ENCODE peak calls at places on chromosome X, in nine cellular contexts. J is cardiac muscle cell; K is kidney; S is fibroblast of lung; C is effector memory CD4-positive, alpha-beta T cell; Q is tibial nerve; D is Panc1; I is upper lobe of left lung; B is DND-41. U is an unnamed sample. For H3K36me3 and H3K4me1, the result is how much of the 10 kb centered on the place peaks cover.

GRCh38 chrX:136534131-136534530 is 2.1 kb downstream of the VGLL1 start:
- DNase-seq in J (no peak), K (no peak), S (no peak), C (no peak), Q (no peak), D (no peak), I (no peak), B (no peak), U (no peak)

GRCh38 chrX:7132335-7133035 is 15.0 kb upstream of the STS start:
- DNase-seq in J (peak), K (no peak), S (peak), C (no peak), Q (no peak), D (no peak), I (no peak), B (peak), U (no peak)

GRCh38 chrX:69216911-69217310 is 51.7 kb upstream of the PJA1 start:
- DNase-seq in J (no peak), K (no peak), S (no peak), C (no peak), Q (no peak), D (no peak), I (no peak), B (no peak), U (no peak)

GRCh38 chrX:55253528-55253927 is 11.2 kb downstream of the PAGE3 start:
- DNase-seq in J (no peak), K (no peak), S (no peak), C (no peak), Q (no peak), D (no peak), I (no peak), B (no peak), U (no peak)

GRCh38 chrX:151985955-151986354 is 11.5 kb upstream of the GABRE start:
- DNase-seq in J (peak), K (no peak), S (peak), C (no peak), Q (no peak), D (no peak), I (no peak), B (no peak), U (peak)

GRCh38 chrX:2410279-2411020 is 90.3 kb downstream of the DHRSX start:
- DNase-seq in J (no peak), K (no peak), S (no peak), C (no peak), Q (no peak), D (no peak), I (no peak), B (no peak), U (no peak)

GRCh38 chrX:20571611-20572010 is 304.9 kb upstream of the RPS6KA3 start:
- DNase-seq in J (peak), K (no peak), S (peak), C (no peak), Q (no peak), D (no peak), I (no peak), B (no peak), U (no peak)

GRCh38 chrX:26613951-26614350 is 398.0 kb downstream of the MAGEB5 start:
- DNase-seq in J (no peak), K (no peak), S (no peak), C (no peak), Q (no peak), D (no peak), I (no peak), B (no peak), U (no peak)

GRCh38 chrX:45756562-45756961 is 555.9 kb upstream of the DIPK2B start:
- DNase-seq in J (no peak), K (no peak), S (peak), C (peak), Q (no peak), D (no peak), I (no peak), B (peak), U (no peak)

GRCh38 chrX:49211074-49211473 is 11.1 kb upstream of the SYP start:
- DNase-seq in J (no peak), K (no peak), S (no peak), C (no peak), Q (no peak), D (no peak), I (no peak), B (no peak), U (no peak)

DNA sequence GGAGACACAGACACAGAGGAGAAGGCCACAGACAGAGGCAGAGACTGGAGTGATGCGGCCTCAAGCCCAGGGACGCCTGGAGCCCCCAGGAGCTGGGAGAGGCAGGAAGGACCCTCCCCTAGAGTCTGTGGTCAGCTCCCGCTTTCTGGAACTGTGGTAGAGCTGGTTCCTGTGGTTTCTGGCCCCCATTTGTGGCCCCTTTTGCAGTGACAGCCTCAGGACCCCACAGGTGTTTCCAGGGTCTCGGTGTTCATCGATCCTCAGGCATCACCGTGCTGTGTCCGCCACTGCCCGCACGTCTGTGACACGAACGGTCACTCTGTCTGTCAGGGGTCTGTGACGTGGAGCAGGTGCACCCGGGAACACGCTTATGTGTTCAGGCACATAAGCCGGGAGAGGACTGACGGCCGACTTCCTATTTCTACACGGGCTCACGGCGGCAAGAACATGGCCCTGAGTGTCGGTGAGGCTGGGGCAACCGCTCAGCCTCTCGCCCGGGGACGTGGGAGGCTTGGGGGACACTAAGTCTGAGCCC is 7.9 kb downstream of the GTPBP6 start:
- DNase-seq in J (no peak), K (peak), S (no peak), C (no peak), Q (no peak), D (no peak), I (no peak), B (no peak), U (no peak)
- H3K36me3 ChIP-seq in J (under half), K (under half), S (under half), C (half or more), Q (under half), D (under half), I (half or more), B (half or more), U (half or more)

GRCh38 chrX:107508925-107509324 is 59.5 kb downstream of the FRMPD3 start:
- DNase-seq in J (no peak), K (no peak), S (no peak), C (no peak), Q (no peak), D (no peak), I (no peak), B (no peak), U (no peak)

GRCh38 chrX:107507744-107508117 is 58.3 kb downstream of the FRMPD3 start:
- DNase-seq in J (no peak), K (no peak), S (no peak), C (no peak), Q (no peak), D (no peak), I (no peak), B (no peak), U (no peak)

GRCh38 chrX:107507093-107507743 is 57.8 kb downstream of the FRMPD3 start:
- DNase-seq in J (no peak), K (no peak), S (no peak), C (no peak), Q (no peak), D (no peak), I (peak), B (no peak), U (no peak)

GRCh38 chrX:107505223-107505622 is 55.8 kb downstream of the FRMPD3 start:
- DNase-seq in J (no peak), K (no peak), S (no peak), C (no peak), Q (no peak), D (no peak), I (no peak), B (no peak), U (no peak)

GRCh38 chrX:107506596-107507031 is 57.2 kb downstream of the FRMPD3 start:
- DNase-seq in J (no peak), K (no peak), S (no peak), C (no peak), Q (no peak), D (no peak), I (peak), B (no peak), U (no peak)
- H3K4me1 ChIP-seq in J (under half), K (under half), S (under half), C (under half), Q (under half), D (under half), I (under half), B (under half), U (under half)

GRCh38 chrX:10457092-10457491 is 163.3 kb downstream of the MID1 start:
- DNase-seq in J (peak), K (no peak), S (peak), C (no peak), Q (no peak), D (no peak), I (no peak), B (no peak), U (no peak)
- H3K36me3 ChIP-seq in J (under half), K (under half), S (under half), C (under half), Q (under half), D (under half), I (under half), B (under half), U (under half)

GRCh38 chrX:153970398-153971123 is 1.1 kb downstream of the HCFC1 start:
- DNase-seq in J (peak), K (peak), S (peak), C (peak), Q (no peak), D (no peak), I (peak), B (peak), U (no peak)
- H3K4me1 ChIP-seq in J (under half), K (under half), S (under half), C (under half), Q (half or more), D (under half), I (half or more), B (half or more), U (half or more)

GRCh38 chrX:40050532-40050931 is 47.2 kb downstream of the BCOR start:
- DNase-seq in J (no peak), K (no peak), S (no peak), C (no peak), Q (no peak), D (no peak), I (no peak), B (no peak), U (no peak)
- H3K36me3 ChIP-seq in J (half or more), K (under half), S (under half), C (half or more), Q (under half), D (under half), I (under half), B (half or more), U (under half)

GRCh38 chrX:107741318-107741813 is 34.2 kb downstream of the TSC22D3 start:
- DNase-seq in J (no peak), K (peak), S (no peak), C (no peak), Q (no peak), D (no peak), I (peak), B (no peak), U (no peak)

GRCh38 chrX:107738768-107739167 is 36.8 kb downstream of the TSC22D3 start:
- DNase-seq in J (no peak), K (no peak), S (no peak), C (no peak), Q (no peak), D (no peak), I (no peak), B (no peak), U (no peak)

GRCh38 chrX:107738272-107738671 is 37.3 kb downstream of the TSC22D3 start:
- DNase-seq in J (no peak), K (no peak), S (no peak), C (no peak), Q (no peak), D (no peak), I (no peak), B (no peak), U (no peak)

GRCh38 chrX:107736781-107737531 is 38.6 kb downstream of the TSC22D3 start:
- DNase-seq in J (no peak), K (no peak), S (no peak), C (no peak), Q (no peak), D (no peak), I (no peak), B (no peak), U (no peak)

GRCh38 chrX:107739541-107739940 is 36.0 kb downstream of the TSC22D3 start:
- DNase-seq in J (no peak), K (no peak), S (no peak), C (no peak), Q (no peak), D (no peak), I (no peak), B (no peak), U (no peak)
- H3K4me1 ChIP-seq in J (under half), K (under half), S (under half), C (under half), Q (half or more), D (under half), I (under half), B (under half), U (half or more)

GRCh38 chrX:71556026-71556425 is 22.2 kb upstream of the GCNA start:
- DNase-seq in J (no peak), K (no peak), S (no peak), C (no peak), Q (no peak), D (no peak), I (no peak), B (no peak), U (no peak)
- H3K36me3 ChIP-seq in J (under half), K (under half), S (under half), C (half or more), Q (under half), D (under half), I (under half), B (half or more), U (under half)

GRCh38 chrX:118502121-118502794 is 6.6 kb downstream of the DOCK11 start:
- DNase-seq in J (peak), K (no peak), S (no peak), C (no peak), Q (no peak), D (no peak), I (no peak), B (no peak), U (no peak)
- H3K4me1 ChIP-seq in J (under half), K (under half), S (under half), C (under half), Q (under half), D (under half), I (under half), B (under half), U (under half)

U was measured in gastrocnemius medialis.